ENCODE peak calls at places on chromosomes 2 and 18, in nine cellular contexts. M is A549; U is psoas muscle; R is body of pancreas; D is stimulated activated CD8-positive, alpha-beta memory T cell treated with anti-CD3 and anti-CD28 coated beads, Interleukin-4, amount 100 ng/mL, for 24 hours; Z is neural crest cell; J is DMS79 treated with DMSO at 0.1 percent for 48 hours; X is NCI-H82; B is RPMI8226. E is an unnamed sample.

GRCh38 chr2:197306024-197306690 is 4.4 kb downstream of the ANKRD44 start:
- DNase-seq in U (no peak), D (no peak), R (no peak), X (peak; percentile 13), J (no peak), Z (no peak), M (no peak), B (peak; percentile 66), E (no peak)

GRCh38 chr2:29039718-29040480 is 34.4 kb downstream of the PCARE start:
- DNase-seq in X (no peak), J (no peak), D (no peak), B (no peak), M (no peak), R (no peak), Z (no peak), U (no peak), E (no peak)

GRCh38 chr2:36408198-36408703 is 52.7 kb downstream of the CRIM1 start:
- DNase-seq in B (peak; percentile 28), R (no peak), D (no peak), J (no peak), Z (no peak), X (peak; percentile 19), U (peak; percentile 42), M (peak; percentile 45), E (no peak)

GRCh38 chr2:181902625-181903024 is 11.1 kb downstream of the ITPRID2 start:
- DNase-seq in D (no peak), U (no peak), B (no peak), Z (no peak), M (no peak), R (no peak), J (no peak), X (no peak), E (no peak)

GRCh38 chr2:70714141-70714905 is 53.7 kb downstream of the ADD2 start:
- DNase-seq in J (no peak), B (no peak), D (no peak), U (no peak), Z (no peak), R (no peak), M (no peak), X (peak; percentile 59), E (peak; percentile 54)

GRCh38 chr2:117775820-117776219 is 38.7 kb upstream of the DDX18 start:
- DNase-seq in R (no peak), J (no peak), M (no peak), B (no peak), Z (no peak), D (no peak), U (no peak), X (no peak), E (no peak)

GRCh38 chr2:218871345-218872302 is 9.0 kb upstream of the WNT10A start:
- DNase-seq in Z (no peak), M (no peak), X (no peak), D (no peak), J (no peak), B (no peak), R (no peak), U (no peak), E (no peak)

GRCh38 chr2:196290149-196290548 is 118.8 kb upstream of the STK17B start:
- DNase-seq in U (no peak), Z (no peak), B (no peak), D (no peak), R (no peak), M (no peak), X (peak; percentile 59), J (no peak), E (no peak)

GRCh38 chr2:111534816-111535803 is 348.9 kb downstream of the ANAPC1 start:
- DNase-seq in R (no peak), J (peak; percentile 75), B (peak; percentile 32), Z (no peak), M (no peak), X (no peak), D (no peak), U (no peak), E (no peak)

GRCh38 chr18:70288171-70288850 is 534 bp upstream of the SOCS6 start:
- DNase-seq in Z (peak; percentile 38), D (no peak), R (peak; percentile 56), M (no peak), U (peak; percentile 71), J (no peak), B (no peak), X (peak; percentile 59), E (no peak)

GRCh38 chr2:218032336-218033171 is 29.8 kb upstream of the TNS1 start:
- DNase-seq in U (no peak), J (peak; percentile 8), D (no peak), Z (no peak), B (peak; percentile 28), X (peak; percentile 29), R (no peak), M (no peak), E (no peak)

GRCh38 chr2:71531522-71532047 is 78.2 kb downstream of the DYSF start:
- DNase-seq in B (no peak), J (no peak), R (no peak), U (no peak), X (no peak), Z (no peak), M (peak; percentile 55), D (no peak), E (no peak)

GRCh38 chr2:30408961-30409387 is 38.1 kb upstream of the LCLAT1 start:
- DNase-seq in X (no peak), D (no peak), U (no peak), M (peak; percentile 28), B (no peak), J (no peak), Z (no peak), R (no peak), E (no peak)

GRCh38 chr2:128365217-128365905 is 46.7 kb upstream of the HS6ST1 start:
- DNase-seq in Z (no peak), U (peak; percentile 32), B (no peak), D (no peak), J (no peak), M (no peak), X (no peak), R (no peak), E (no peak)

GRCh38 chr2:173062806-173063205 is 12.8 kb upstream of the MAP3K20 start:
- DNase-seq in R (no peak), D (no peak), Z (no peak), U (no peak), X (no peak), M (no peak), B (no peak), J (no peak), E (no peak)

GRCh38 chr2:109457366-109457765 is 156.4 kb downstream of the SEPTIN10 start:
- DNase-seq in X (peak; percentile 61), D (no peak), M (no peak), Z (no peak), J (no peak), U (no peak), R (no peak), B (no peak), E (peak; percentile 17)

GRCh38 chr18:54776282-54776977 is 51.8 kb upstream of the RAB27B start:
- DNase-seq in B (no peak), R (no peak), Z (no peak), D (no peak), J (no peak), M (peak; percentile 92), U (no peak), X (no peak), E (no peak)

GRCh38 chr2:231199219-231199618 is 788 bp downstream of the ARMC9 start:
- DNase-seq in D (no peak), J (no peak), M (no peak), B (no peak), R (peak; percentile 22), X (peak; percentile 80), U (no peak), Z (no peak), E (no peak)

GRCh38 chr2:46963210-46963609 is 47.6 kb upstream of the MCFD2 start:
- DNase-seq in X (no peak), M (no peak), R (no peak), D (no peak), B (no peak), J (no peak), Z (no peak), U (no peak), E (no peak)

GRCh38 chr2:54444503-54444902 is 11.6 kb upstream of the SPTBN1 start:
- DNase-seq in D (no peak), M (no peak), U (no peak), R (peak; percentile 80), Z (no peak), B (no peak), J (no peak), X (no peak), E (no peak)

GRCh38 chr2:150138587-150138986 is 348.9 kb downstream of the RND3 start:
- DNase-seq in R (no peak), Z (no peak), D (no peak), X (no peak), B (no peak), U (no peak), J (peak; percentile 86), M (no peak), E (peak; percentile 80)

GRCh38 chr2:3628800-3629199 is 29.2 kb upstream of the ALLC start:
- DNase-seq in J (peak; percentile 91), D (no peak), U (peak; percentile 40), R (no peak), B (peak; percentile 40), Z (no peak), X (peak; percentile 63), M (peak; percentile 41), E (peak; percentile 66)

GRCh38 chr2:27408601-27409320 is 630 bp downstream of the PPM1G start:
- DNase-seq in X (peak; percentile 53), D (peak; percentile 28), U (no peak), J (no peak), R (no peak), Z (no peak), M (peak; percentile 29), B (peak; percentile 39), E (peak; percentile 55)

E was measured in NCI-H2171 treated with DMSO at 0.1 percent for 48 hours.